ENCODE peak calls at places on chromosomes 4 and X, in seven cellular contexts. One of them, this sample, is unnamed.
A peak's percentile ranks its signal among the peaks of the same experiment; 100 is the strongest.

GRCh38 chr4:138188406-138189084 is 53.6 kb downstream of the SLC7A11 start:
- DNase-seq in testis: no peak
- DNase-seq in prostate gland: no peak
- DNase-seq in gastrocnemius medialis: no peak
- DNase-seq in PC-3: no peak
- DNase-seq in uterus: no peak
- DNase-seq in upper lobe of left lung: no peak
- DNase-seq in this sample: no peak

GRCh38 chr4:174401471-174402130 is 117.9 kb downstream of the CEP44 start:
- DNase-seq in prostate gland: no peak
- DNase-seq in uterus: no peak
- DNase-seq in upper lobe of left lung: no peak
- DNase-seq in gastrocnemius medialis: no peak
- DNase-seq in testis: no peak
- DNase-seq in PC-3: peak; percentile 28
- DNase-seq in this sample: no peak

GRCh38 chrX:8870411-8870810 is 69.2 kb upstream of the FAM9A start:
- DNase-seq in PC-3: no peak
- DNase-seq in upper lobe of left lung: no peak
- DNase-seq in uterus: no peak
- DNase-seq in testis: no peak
- DNase-seq in gastrocnemius medialis: no peak
- DNase-seq in prostate gland: no peak
- DNase-seq in this sample: no peak

GRCh38 chrX:103175944-103176753 is 38.8 kb upstream of the BEX4 start:
- DNase-seq in testis: peak; percentile 76
- DNase-seq in uterus: peak; percentile 28
- DNase-seq in prostate gland: peak; percentile 21
- DNase-seq in gastrocnemius medialis: no peak
- DNase-seq in upper lobe of left lung: no peak
- DNase-seq in PC-3: peak; percentile 76
- DNase-seq in this sample: peak; percentile 62

GRCh38 chrX:141320801-141321200 is 78.5 kb upstream of the SPANXC start:
- DNase-seq in PC-3: peak; percentile 39
- DNase-seq in testis: no peak
- DNase-seq in prostate gland: no peak
- DNase-seq in gastrocnemius medialis: no peak
- DNase-seq in uterus: no peak
- DNase-seq in upper lobe of left lung: no peak
- DNase-seq in this sample: peak; percentile 2

GRCh38 chr4:97475621-97476020 is 667.7 kb downstream of the STPG2 start:
- DNase-seq in testis: no peak
- DNase-seq in upper lobe of left lung: no peak
- DNase-seq in gastrocnemius medialis: no peak
- DNase-seq in uterus: no peak
- DNase-seq in PC-3: no peak
- DNase-seq in prostate gland: no peak
- DNase-seq in this sample: no peak

GRCh38 chr4:48275247-48275646 is 5.6 kb upstream of the TEC start:
- DNase-seq in prostate gland: no peak
- DNase-seq in gastrocnemius medialis: no peak
- DNase-seq in uterus: no peak
- DNase-seq in testis: no peak
- DNase-seq in upper lobe of left lung: no peak
- DNase-seq in PC-3: peak; percentile 55
- DNase-seq in this sample: no peak

GRCh38 chr4:83830138-83830537 is 294.2 kb downstream of the GPAT3 start:
- DNase-seq in upper lobe of left lung: no peak
- DNase-seq in prostate gland: no peak
- DNase-seq in testis: no peak
- DNase-seq in gastrocnemius medialis: no peak
- DNase-seq in uterus: no peak
- DNase-seq in PC-3: no peak
- DNase-seq in this sample: peak; percentile 10

GRCh38 chr4:6942238-6942800 is 32.7 kb downstream of the TBC1D14 start:
- DNase-seq in testis: no peak
- DNase-seq in PC-3: peak; percentile 51
- DNase-seq in prostate gland: no peak
- DNase-seq in uterus: peak; percentile 37
- DNase-seq in gastrocnemius medialis: no peak
- DNase-seq in upper lobe of left lung: no peak
- DNase-seq in this sample: peak; percentile 79

GRCh38 chr4:1535926-1536578 is 129.8 kb upstream of the NKX1-1 start:
- DNase-seq in upper lobe of left lung: peak; percentile 77
- DNase-seq in prostate gland: no peak
- DNase-seq in testis: no peak
- DNase-seq in uterus: no peak
- DNase-seq in gastrocnemius medialis: no peak
- DNase-seq in PC-3: no peak
- DNase-seq in this sample: no peak

GRCh38 chrX:120377179-120377578 is 15.3 kb downstream of the ATP1B4 start:
- DNase-seq in upper lobe of left lung: no peak
- DNase-seq in prostate gland: no peak
- DNase-seq in testis: no peak
- DNase-seq in PC-3: no peak
- DNase-seq in uterus: no peak
- DNase-seq in gastrocnemius medialis: no peak
- DNase-seq in this sample: no peak

GRCh38 chr4:188428935-188429334 is 289.7 kb downstream of the TRIML1 start:
- DNase-seq in testis: no peak
- DNase-seq in uterus: no peak
- DNase-seq in upper lobe of left lung: no peak
- DNase-seq in PC-3: peak; percentile 31
- DNase-seq in gastrocnemius medialis: no peak
- DNase-seq in prostate gland: no peak
- DNase-seq in this sample: no peak

GRCh38 chr4:83217721-83218522 is 66.7 kb downstream of the COQ2 start:
- DNase-seq in gastrocnemius medialis: no peak
- DNase-seq in upper lobe of left lung: no peak
- DNase-seq in testis: no peak
- DNase-seq in prostate gland: no peak
- DNase-seq in PC-3: no peak
- DNase-seq in uterus: no peak
- DNase-seq in this sample: no peak

GRCh38 chrX:104136241-104137019 is 20.4 kb downstream of the SLC25A53 start:
- DNase-seq in upper lobe of left lung: no peak
- DNase-seq in PC-3: peak; percentile 79
- DNase-seq in uterus: peak; percentile 62
- DNase-seq in gastrocnemius medialis: peak; percentile 39
- DNase-seq in prostate gland: peak; percentile 70
- DNase-seq in testis: peak; percentile 83
- DNase-seq in this sample: peak; percentile 73

GRCh38 chr4:2805712-2806391 is 13.0 kb downstream of the SH3BP2 start:
- DNase-seq in PC-3: peak; percentile 67
- DNase-seq in gastrocnemius medialis: no peak
- DNase-seq in testis: peak; percentile 65
- DNase-seq in uterus: no peak
- DNase-seq in upper lobe of left lung: peak; percentile 78
- DNase-seq in prostate gland: peak; percentile 76
- DNase-seq in this sample: peak; percentile 43

GRCh38 chr4:2809610-2810180 is 16.8 kb downstream of the SH3BP2 start:
- DNase-seq in upper lobe of left lung: peak; percentile 61
- DNase-seq in PC-3: no peak
- DNase-seq in testis: no peak
- DNase-seq in uterus: no peak
- DNase-seq in gastrocnemius medialis: no peak
- DNase-seq in prostate gland: no peak
- DNase-seq in this sample: no peak

GRCh38 chr4:2806392-2807355 is 13.8 kb downstream of the SH3BP2 start:
- DNase-seq in PC-3: no peak
- DNase-seq in upper lobe of left lung: peak; percentile 90
- DNase-seq in gastrocnemius medialis: peak; percentile 63
- DNase-seq in testis: peak; percentile 88
- DNase-seq in prostate gland: peak; percentile 77
- DNase-seq in uterus: peak; percentile 49
- DNase-seq in this sample: peak; percentile 62

GRCh38 chr4:2808001-2808400 is 15.1 kb downstream of the SH3BP2 start:
- DNase-seq in upper lobe of left lung: no peak
- DNase-seq in prostate gland: no peak
- DNase-seq in testis: no peak
- DNase-seq in PC-3: no peak
- DNase-seq in gastrocnemius medialis: no peak
- DNase-seq in uterus: no peak
- DNase-seq in this sample: no peak

GRCh38 chr4:2807571-2807970 is 14.7 kb downstream of the SH3BP2 start:
- DNase-seq in uterus: no peak
- DNase-seq in prostate gland: no peak
- DNase-seq in upper lobe of left lung: peak; percentile 59
- DNase-seq in testis: no peak
- DNase-seq in gastrocnemius medialis: no peak
- DNase-seq in PC-3: no peak
- DNase-seq in this sample: no peak
- H3K4me1 ChIP-seq in uterus: no peaks in the 10 kb centered on the region
- H3K4me1 ChIP-seq in prostate gland: peaks cover 22% of the 10 kb centered on the region
- H3K4me1 ChIP-seq in upper lobe of left lung: peaks cover 92% of the 10 kb centered on the region
- H3K4me1 ChIP-seq in testis: peaks cover 58% of the 10 kb centered on the region
- H3K4me1 ChIP-seq in gastrocnemius medialis: peaks cover 62% of the 10 kb centered on the region
- H3K4me1 ChIP-seq in PC-3: peaks cover 18% of the 10 kb centered on the region
- H3K4me1 ChIP-seq in this sample: peaks cover 34% of the 10 kb centered on the region

DNA sequence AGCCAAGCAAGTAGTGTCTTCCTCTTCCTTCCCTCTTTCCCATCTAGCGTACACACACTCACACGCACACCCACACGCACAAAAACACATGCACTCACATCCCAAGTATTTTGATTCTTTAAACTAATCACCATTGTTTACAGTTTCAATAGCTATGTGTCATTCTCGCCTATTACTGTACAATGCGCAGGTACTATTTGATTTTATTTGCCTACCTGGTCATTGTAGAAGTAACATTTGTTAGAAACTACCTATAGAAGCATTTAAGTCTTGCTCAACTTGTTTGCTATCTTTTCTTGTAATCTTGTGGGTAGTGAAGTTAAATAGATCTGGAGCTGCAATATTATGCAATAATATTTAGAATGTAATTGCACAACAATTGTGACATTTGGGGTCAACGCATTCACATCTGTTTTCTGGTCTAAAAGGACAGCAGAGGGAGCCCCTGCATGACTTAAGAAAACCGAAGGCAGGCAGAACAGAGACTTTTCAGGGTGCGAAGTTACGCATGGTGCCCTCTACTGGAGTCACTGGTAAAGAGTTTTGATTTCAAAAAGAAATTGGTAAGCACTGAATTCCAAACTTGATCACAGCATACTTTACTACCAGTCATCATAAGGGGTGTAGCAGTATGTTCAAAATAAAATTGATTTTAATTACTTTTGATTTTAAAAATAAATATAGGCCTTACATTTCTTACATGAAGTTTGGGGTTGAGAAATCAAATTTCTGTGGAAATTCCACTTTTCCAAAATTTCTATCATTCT is 503.3 kb upstream of the FAM241A start:
- DNase-seq in gastrocnemius medialis: no peak
- DNase-seq in upper lobe of left lung: no peak
- DNase-seq in uterus: peak; percentile 54
- DNase-seq in prostate gland: peak; percentile 60
- DNase-seq in testis: peak; percentile 74
- DNase-seq in PC-3: peak; percentile 81
- DNase-seq in this sample: peak; percentile 86
- H3K4me1 ChIP-seq in gastrocnemius medialis: no peaks in the 10 kb centered on the region
- H3K4me1 ChIP-seq in upper lobe of left lung: no peaks in the 10 kb centered on the region
- H3K4me1 ChIP-seq in uterus: no peaks in the 10 kb centered on the region
- H3K4me1 ChIP-seq in prostate gland: no peaks in the 10 kb centered on the region
- H3K4me1 ChIP-seq in testis: no peaks in the 10 kb centered on the region
- H3K4me1 ChIP-seq in PC-3: peaks cover 6% of the 10 kb centered on the region
- H3K4me1 ChIP-seq in this sample: peaks cover 3% of the 10 kb centered on the region

DNA sequence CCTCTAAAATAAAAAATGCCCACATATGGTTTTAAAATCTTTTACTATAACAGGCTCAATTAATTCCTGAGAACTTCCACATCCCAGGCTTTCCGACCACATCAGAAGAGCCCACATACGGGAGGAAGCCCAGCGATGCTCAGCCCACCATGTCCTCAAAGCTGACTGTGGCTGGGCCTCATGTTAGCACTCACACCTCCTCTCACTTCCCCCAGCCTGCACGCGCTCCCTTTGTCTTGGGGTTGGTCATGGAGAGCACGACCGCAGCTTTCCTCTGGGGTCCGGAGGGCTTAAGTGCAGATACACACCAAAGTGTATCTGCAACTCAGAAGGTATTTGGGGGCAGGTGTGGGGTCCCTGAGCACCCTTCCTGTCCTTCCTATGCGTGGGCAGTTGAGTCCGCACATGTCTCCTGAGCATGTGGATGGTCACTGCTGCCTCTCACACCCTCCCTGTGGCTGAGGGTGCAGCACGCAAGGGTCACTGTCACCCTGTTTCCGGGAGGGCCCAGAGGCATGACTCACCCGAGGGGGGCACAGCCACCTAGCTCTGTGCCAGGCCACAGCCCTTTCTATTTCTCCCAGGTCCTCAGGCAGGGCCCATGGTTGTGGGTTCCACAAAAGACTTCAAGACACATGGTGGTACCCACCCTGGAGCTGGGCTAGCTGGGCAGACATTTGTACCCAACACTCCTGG is 21.2 kb downstream of the WDR1 start:
- DNase-seq in uterus: no peak
- DNase-seq in upper lobe of left lung: no peak
- DNase-seq in gastrocnemius medialis: no peak
- DNase-seq in PC-3: peak; percentile 29
- DNase-seq in testis: no peak
- DNase-seq in prostate gland: no peak
- DNase-seq in this sample: no peak
- H3K4me1 ChIP-seq in uterus: peaks cover 12% of the 10 kb centered on the region
- H3K4me1 ChIP-seq in upper lobe of left lung: peaks cover 61% of the 10 kb centered on the region
- H3K4me1 ChIP-seq in gastrocnemius medialis: peaks cover 100% of the 10 kb centered on the region
- H3K4me1 ChIP-seq in PC-3: peaks cover 45% of the 10 kb centered on the region
- H3K4me1 ChIP-seq in testis: peaks cover 31% of the 10 kb centered on the region
- H3K4me1 ChIP-seq in prostate gland: no peaks in the 10 kb centered on the region
- H3K4me1 ChIP-seq in this sample: peaks cover 84% of the 10 kb centered on the region

GRCh38 chr4:69835766-69836165 is 24.2 kb downstream of the SULT1E1 start:
- DNase-seq in uterus: no peak
- DNase-seq in upper lobe of left lung: no peak
- DNase-seq in gastrocnemius medialis: no peak
- DNase-seq in testis: no peak
- DNase-seq in PC-3: no peak
- DNase-seq in prostate gland: no peak
- DNase-seq in this sample: no peak
- H3K4me1 ChIP-seq in uterus: no peaks in the 10 kb centered on the region
- H3K4me1 ChIP-seq in upper lobe of left lung: peaks cover 5% of the 10 kb centered on the region
- H3K4me1 ChIP-seq in gastrocnemius medialis: no peaks in the 10 kb centered on the region
- H3K4me1 ChIP-seq in testis: no peaks in the 10 kb centered on the region
- H3K4me1 ChIP-seq in PC-3: peaks cover 6% of the 10 kb centered on the region
- H3K4me1 ChIP-seq in prostate gland: no peaks in the 10 kb centered on the region
- H3K4me1 ChIP-seq in this sample: peaks cover 15% of the 10 kb centered on the region

DNA sequence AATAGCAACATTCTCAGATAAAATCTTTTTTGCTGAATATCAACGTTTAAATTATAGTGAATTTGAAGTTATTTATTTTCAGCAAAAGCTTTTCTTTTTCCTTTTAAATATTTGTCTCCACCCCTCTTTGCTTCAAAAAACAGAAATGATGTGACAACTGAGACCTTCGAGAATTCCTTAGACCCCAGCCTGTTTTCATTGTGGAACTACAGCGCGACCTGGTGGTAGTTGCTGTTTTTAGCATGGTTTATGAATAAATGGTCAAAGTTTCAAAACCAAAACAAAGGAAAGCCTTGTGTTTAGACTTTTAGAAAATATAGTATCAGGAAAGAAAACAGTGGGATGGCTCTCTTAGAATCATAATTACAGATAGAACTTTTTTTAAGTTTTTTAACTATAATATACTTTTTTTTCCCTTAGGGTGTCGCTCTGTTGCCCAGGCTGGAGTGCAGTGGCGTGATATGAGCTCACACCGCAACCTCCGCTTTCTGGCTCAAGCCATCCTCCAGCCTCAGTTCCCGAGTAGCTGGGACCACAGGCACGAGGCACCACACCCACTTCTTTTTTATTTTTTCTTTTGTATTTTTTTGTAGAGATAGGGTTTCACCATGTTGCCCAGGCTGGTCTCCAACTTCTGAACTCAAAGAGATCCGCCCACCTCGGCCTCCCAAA is 26.8 kb upstream of the TMEM184C start:
- DNase-seq in uterus: peak; percentile 68
- DNase-seq in PC-3: peak; percentile 79
- DNase-seq in testis: peak; percentile 87
- DNase-seq in prostate gland: peak; percentile 25
- DNase-seq in upper lobe of left lung: no peak
- DNase-seq in gastrocnemius medialis: no peak
- DNase-seq in this sample: peak; percentile 70
- H3K4me1 ChIP-seq in uterus: no peaks in the 10 kb centered on the region
- H3K4me1 ChIP-seq in PC-3: peaks cover 7% of the 10 kb centered on the region
- H3K4me1 ChIP-seq in testis: no peaks in the 10 kb centered on the region
- H3K4me1 ChIP-seq in prostate gland: no peaks in the 10 kb centered on the region
- H3K4me1 ChIP-seq in upper lobe of left lung: no peaks in the 10 kb centered on the region
- H3K4me1 ChIP-seq in gastrocnemius medialis: no peaks in the 10 kb centered on the region
- H3K4me1 ChIP-seq in this sample: no peaks in the 10 kb centered on the region

This sample was measured in endothelial cell of umbilical vein.